ENCODE peak calls at places on chromosome 14, in ten cellular contexts. One of them, this sample, is unnamed.

GRCh38 chr14:24839617-24840203 is 205.7 kb upstream of the GZMB start:
- DNase-seq in vagina: no peak
- DNase-seq in HepG2: peak
- DNase-seq in sigmoid colon: no peak
- DNase-seq in esophagus muscularis mucosa: no peak
- DNase-seq in IMR-90: no peak
- DNase-seq in A549: no peak
- DNase-seq in uterus: no peak
- DNase-seq in stomach: no peak
- DNase-seq in tibial nerve: no peak
- DNase-seq in this sample: no peak

GRCh38 chr14:69107407-69108003 is 45.4 kb downstream of the DCAF5 start:
- DNase-seq in stomach: peak
- DNase-seq in IMR-90: peak
- DNase-seq in tibial nerve: peak
- DNase-seq in HepG2: peak
- DNase-seq in esophagus muscularis mucosa: no peak
- DNase-seq in A549: peak
- DNase-seq in sigmoid colon: no peak
- DNase-seq in uterus: peak
- DNase-seq in vagina: no peak
- DNase-seq in this sample: no peak

GRCh38 chr14:101571004-101571403 is 9.7 kb downstream of the DIO3 start:
- DNase-seq in vagina: no peak
- DNase-seq in tibial nerve: no peak
- DNase-seq in esophagus muscularis mucosa: no peak
- DNase-seq in stomach: no peak
- DNase-seq in sigmoid colon: no peak
- DNase-seq in A549: no peak
- DNase-seq in IMR-90: no peak
- DNase-seq in uterus: no peak
- DNase-seq in HepG2: no peak
- DNase-seq in this sample: no peak

GRCh38 chr14:68234101-68234905 is 414.7 kb downstream of the RAD51B start:
- DNase-seq in sigmoid colon: no peak
- DNase-seq in A549: no peak
- DNase-seq in tibial nerve: no peak
- DNase-seq in vagina: no peak
- DNase-seq in stomach: no peak
- DNase-seq in HepG2: no peak
- DNase-seq in esophagus muscularis mucosa: no peak
- DNase-seq in uterus: no peak
- DNase-seq in IMR-90: peak
- DNase-seq in this sample: no peak

GRCh38 chr14:35818346-35819115 is 7.6 kb upstream of the BRMS1L start:
- DNase-seq in sigmoid colon: no peak
- DNase-seq in vagina: no peak
- DNase-seq in IMR-90: peak
- DNase-seq in A549: peak
- DNase-seq in stomach: no peak
- DNase-seq in HepG2: peak
- DNase-seq in tibial nerve: peak
- DNase-seq in uterus: no peak
- DNase-seq in esophagus muscularis mucosa: no peak
- DNase-seq in this sample: no peak

GRCh38 chr14:80940146-80940545 is 1.4 kb downstream of the CEP128 start:
- DNase-seq in sigmoid colon: no peak
- DNase-seq in vagina: no peak
- DNase-seq in HepG2: no peak
- DNase-seq in IMR-90: no peak
- DNase-seq in esophagus muscularis mucosa: no peak
- DNase-seq in stomach: no peak
- DNase-seq in A549: no peak
- DNase-seq in tibial nerve: no peak
- DNase-seq in uterus: no peak
- DNase-seq in this sample: no peak

GRCh38 chr14:29710015-29710414 is 217.6 kb downstream of the PRKD1 start:
- DNase-seq in IMR-90: peak
- DNase-seq in sigmoid colon: no peak
- DNase-seq in HepG2: no peak
- DNase-seq in A549: no peak
- DNase-seq in tibial nerve: no peak
- DNase-seq in esophagus muscularis mucosa: no peak
- DNase-seq in stomach: no peak
- DNase-seq in vagina: no peak
- DNase-seq in uterus: no peak
- DNase-seq in this sample: no peak

GRCh38 chr14:35576260-35576659 is 42.3 kb downstream of the INSM2 start:
- DNase-seq in A549: no peak
- DNase-seq in sigmoid colon: no peak
- DNase-seq in uterus: no peak
- DNase-seq in IMR-90: peak
- DNase-seq in tibial nerve: no peak
- DNase-seq in HepG2: peak
- DNase-seq in esophagus muscularis mucosa: no peak
- DNase-seq in vagina: no peak
- DNase-seq in stomach: no peak
- DNase-seq in this sample: no peak

GRCh38 chr14:101480747-101481530 is 80.4 kb upstream of the DIO3 start:
- DNase-seq in stomach: peak
- DNase-seq in sigmoid colon: peak
- DNase-seq in IMR-90: peak
- DNase-seq in tibial nerve: no peak
- DNase-seq in HepG2: peak
- DNase-seq in vagina: no peak
- DNase-seq in A549: peak
- DNase-seq in uterus: peak
- DNase-seq in esophagus muscularis mucosa: no peak
- DNase-seq in this sample: no peak

GRCh38 chr14:70084226-70084625 is 104.5 kb downstream of the SLC8A3 start:
- DNase-seq in tibial nerve: no peak
- DNase-seq in sigmoid colon: no peak
- DNase-seq in HepG2: no peak
- DNase-seq in stomach: no peak
- DNase-seq in esophagus muscularis mucosa: no peak
- DNase-seq in vagina: no peak
- DNase-seq in A549: no peak
- DNase-seq in IMR-90: no peak
- DNase-seq in uterus: no peak
- DNase-seq in this sample: no peak

GRCh38 chr14:55892906-55893305 is 225.3 kb upstream of the PELI2 start:
- DNase-seq in sigmoid colon: no peak
- DNase-seq in uterus: no peak
- DNase-seq in stomach: no peak
- DNase-seq in IMR-90: no peak
- DNase-seq in vagina: no peak
- DNase-seq in esophagus muscularis mucosa: no peak
- DNase-seq in HepG2: no peak
- DNase-seq in tibial nerve: no peak
- DNase-seq in A549: no peak
- DNase-seq in this sample: no peak

GRCh38 chr14:31258427-31259039 is 50.9 kb upstream of the HECTD1 start:
- DNase-seq in uterus: no peak
- DNase-seq in sigmoid colon: no peak
- DNase-seq in tibial nerve: no peak
- DNase-seq in stomach: no peak
- DNase-seq in esophagus muscularis mucosa: no peak
- DNase-seq in vagina: no peak
- DNase-seq in A549: no peak
- DNase-seq in HepG2: no peak
- DNase-seq in IMR-90: no peak
- DNase-seq in this sample: no peak

GRCh38 chr14:102593841-102594170 is 1.4 kb downstream of the RCOR1 start:
- DNase-seq in vagina: no peak
- DNase-seq in stomach: no peak
- DNase-seq in uterus: no peak
- DNase-seq in A549: no peak
- DNase-seq in HepG2: no peak
- DNase-seq in sigmoid colon: no peak
- DNase-seq in esophagus muscularis mucosa: no peak
- DNase-seq in IMR-90: no peak
- DNase-seq in tibial nerve: peak
- DNase-seq in this sample: no peak

GRCh38 chr14:21081521-21082184 is 11.5 kb downstream of the ARHGEF40 start:
- DNase-seq in sigmoid colon: no peak
- DNase-seq in stomach: no peak
- DNase-seq in vagina: no peak
- DNase-seq in IMR-90: no peak
- DNase-seq in uterus: no peak
- DNase-seq in tibial nerve: no peak
- DNase-seq in esophagus muscularis mucosa: no peak
- DNase-seq in HepG2: no peak
- DNase-seq in A549: no peak
- DNase-seq in this sample: no peak

GRCh38 chr14:85701116-85701515 is 171.2 kb downstream of the FLRT2 start:
- DNase-seq in HepG2: no peak
- DNase-seq in A549: no peak
- DNase-seq in vagina: no peak
- DNase-seq in sigmoid colon: no peak
- DNase-seq in uterus: no peak
- DNase-seq in esophagus muscularis mucosa: no peak
- DNase-seq in stomach: no peak
- DNase-seq in tibial nerve: no peak
- DNase-seq in IMR-90: no peak
- DNase-seq in this sample: no peak

DNA sequence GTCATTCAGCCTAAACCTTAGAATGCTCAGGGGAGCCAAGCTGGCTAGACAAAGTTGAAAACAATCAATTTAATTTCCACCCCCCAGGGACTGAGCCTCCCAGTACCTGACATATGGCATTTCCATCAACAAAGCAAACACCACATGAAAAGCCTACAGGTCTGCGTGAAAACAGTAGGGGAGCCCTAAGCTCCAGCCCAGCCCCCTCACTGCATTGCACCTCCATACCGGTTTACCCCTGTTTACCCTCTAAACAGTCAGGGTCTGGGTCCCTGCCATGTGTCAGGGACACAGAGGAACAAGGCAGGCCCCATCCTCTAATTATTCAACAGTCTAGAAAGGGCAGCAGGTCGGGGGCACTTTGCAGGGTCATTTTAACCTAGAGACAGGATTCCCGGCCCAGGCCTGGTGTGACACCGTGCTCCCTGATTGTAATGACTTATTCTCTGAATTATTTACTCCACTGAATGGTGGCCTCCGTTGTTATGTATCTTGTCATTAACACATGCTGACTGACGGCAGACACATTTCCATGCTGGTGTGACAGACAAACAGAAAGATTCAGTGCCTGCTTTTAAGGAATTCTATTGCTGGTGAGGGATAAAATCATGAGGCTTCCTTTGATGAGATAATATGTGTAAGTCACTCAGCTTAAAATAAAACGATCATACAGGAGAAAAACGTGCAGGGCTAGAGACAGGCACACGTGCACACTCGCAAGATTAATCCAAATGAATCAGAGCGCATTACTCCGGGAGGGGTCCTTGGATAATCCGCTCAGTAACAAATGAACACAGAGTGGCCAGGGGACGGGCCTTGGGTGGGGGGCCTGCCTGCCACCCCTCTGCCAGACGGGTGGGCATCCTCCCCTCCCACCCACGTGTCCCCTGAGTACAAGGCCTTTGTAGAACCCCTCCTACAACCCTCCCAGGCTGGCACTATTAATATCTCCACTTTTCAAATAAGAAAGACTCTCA is 23.2 kb downstream of the CCDC88C start:
- DNase-seq in HepG2: no peak
- DNase-seq in vagina: no peak
- DNase-seq in IMR-90: no peak
- DNase-seq in A549: no peak
- DNase-seq in stomach: no peak
- DNase-seq in sigmoid colon: no peak
- DNase-seq in tibial nerve: no peak
- DNase-seq in esophagus muscularis mucosa: no peak
- DNase-seq in uterus: no peak
- DNase-seq in this sample: no peak
- H3K4me3 ChIP-seq in HepG2: no peak
- H3K4me3 ChIP-seq in vagina: no peak
- H3K4me3 ChIP-seq in IMR-90: no peak
- H3K4me3 ChIP-seq in A549: no peak
- H3K4me3 ChIP-seq in stomach: no peak
- H3K4me3 ChIP-seq in sigmoid colon: no peak
- H3K4me3 ChIP-seq in tibial nerve: no peak
- H3K4me3 ChIP-seq in esophagus muscularis mucosa: no peak
- H3K4me3 ChIP-seq in uterus: no peak
- H3K4me3 ChIP-seq in this sample: no peak

GRCh38 chr14:76339922-76340615 is 35.9 kb upstream of the ESRRB start:
- DNase-seq in esophagus muscularis mucosa: no peak
- DNase-seq in uterus: no peak
- DNase-seq in IMR-90: no peak
- DNase-seq in tibial nerve: no peak
- DNase-seq in A549: no peak
- DNase-seq in vagina: no peak
- DNase-seq in sigmoid colon: no peak
- DNase-seq in stomach: no peak
- DNase-seq in HepG2: no peak
- DNase-seq in this sample: no peak
- TF ChIP-seq POLR2A in esophagus muscularis mucosa: no peak
- TF ChIP-seq POLR2A in uterus: no peak
- TF ChIP-seq POLR2A in IMR-90: no peak
- TF ChIP-seq POLR2A in tibial nerve: no peak
- TF ChIP-seq POLR2A in A549: no peak
- TF ChIP-seq POLR2A in vagina: no peak
- TF ChIP-seq POLR2A in sigmoid colon: no peak
- TF ChIP-seq POLR2A in stomach: no peak
- TF ChIP-seq POLR2A in HepG2: no peak
- TF ChIP-seq POLR2A in this sample: no peak

DNA sequence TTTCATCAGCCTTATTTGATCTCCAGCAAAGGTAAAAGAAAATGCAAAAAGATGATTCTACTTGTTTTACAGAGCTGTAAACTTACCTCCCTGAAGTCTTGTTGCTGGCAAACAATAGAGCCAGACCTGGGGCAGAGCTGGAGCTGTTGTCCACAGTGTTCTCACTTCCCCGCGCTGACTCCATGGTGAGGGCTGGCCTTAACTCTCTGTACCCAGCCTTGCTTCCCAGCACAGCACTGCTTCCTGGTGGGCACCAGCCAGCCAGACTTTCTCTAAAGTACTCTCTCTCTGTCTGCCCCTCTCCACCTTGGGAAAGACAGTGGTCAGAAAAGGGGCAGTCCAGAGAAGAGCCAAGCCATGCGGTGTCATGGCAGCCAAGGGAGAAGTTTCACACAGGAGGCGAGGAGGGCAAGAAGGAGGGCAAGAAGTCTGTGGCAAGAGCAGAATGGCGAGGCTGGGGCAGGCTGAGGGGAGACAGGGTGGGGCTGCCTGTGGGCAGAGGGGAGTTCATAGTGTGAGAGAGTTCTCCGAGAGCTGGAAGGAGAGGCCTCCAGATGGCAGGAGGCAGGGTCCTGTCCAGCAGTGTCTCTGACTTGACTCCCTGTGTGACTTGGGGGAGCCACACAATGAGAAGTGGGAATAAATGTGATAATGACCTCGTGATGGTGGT is 9.3 kb downstream of the EVL start:
- DNase-seq in esophagus muscularis mucosa: peak
- DNase-seq in vagina: no peak
- DNase-seq in IMR-90: no peak
- DNase-seq in HepG2: no peak
- DNase-seq in tibial nerve: no peak
- DNase-seq in A549: no peak
- DNase-seq in sigmoid colon: no peak
- DNase-seq in stomach: no peak
- DNase-seq in uterus: no peak
- DNase-seq in this sample: no peak
- H3K4me3 ChIP-seq in esophagus muscularis mucosa: no peak
- H3K4me3 ChIP-seq in vagina: no peak
- H3K4me3 ChIP-seq in IMR-90: no peak
- H3K4me3 ChIP-seq in HepG2: no peak
- H3K4me3 ChIP-seq in tibial nerve: no peak
- H3K4me3 ChIP-seq in A549: no peak
- H3K4me3 ChIP-seq in sigmoid colon: no peak
- H3K4me3 ChIP-seq in stomach: no peak
- H3K4me3 ChIP-seq in uterus: no peak
- H3K4me3 ChIP-seq in this sample: no peak

GRCh38 chr14:51846631-51847488 is 13.6 kb upstream of the GNG2 start:
- DNase-seq in HepG2: no peak
- DNase-seq in sigmoid colon: peak
- DNase-seq in A549: no peak
- DNase-seq in tibial nerve: peak
- DNase-seq in IMR-90: peak
- DNase-seq in esophagus muscularis mucosa: no peak
- DNase-seq in stomach: peak
- DNase-seq in vagina: no peak
- DNase-seq in uterus: no peak
- DNase-seq in this sample: peak
- TF ChIP-seq POLR2A in HepG2: no peak
- TF ChIP-seq POLR2A in sigmoid colon: no peak
- TF ChIP-seq POLR2A in A549: no peak
- TF ChIP-seq POLR2A in tibial nerve: no peak
- TF ChIP-seq POLR2A in IMR-90: no peak
- TF ChIP-seq POLR2A in esophagus muscularis mucosa: no peak
- TF ChIP-seq POLR2A in stomach: no peak
- TF ChIP-seq POLR2A in vagina: no peak
- TF ChIP-seq POLR2A in uterus: no peak
- TF ChIP-seq POLR2A in this sample: no peak